ENCODE peak calls at places on chromosomes 7 and 10, in four cellular contexts. C is uterus, Z is HepG2, V is GM12878. N is an unnamed sample. For H3K4me1, the result is how much of the 10 kb centered on the place peaks cover.

GRCh38 chr10:23723796-23724195 is 284.9 kb downstream of the OTUD1 start:
- DNase-seq in C (no peak), Z (no peak), V (no peak), N (no peak)

GRCh38 chr10:86377797-86378146 is 11.2 kb upstream of the GRID1 start:
- DNase-seq in C (no peak), Z (no peak), V (no peak), N (no peak)

GRCh38 chr7:147595076-147595475 is 995.5 kb upstream of the C7orf33 start:
- DNase-seq in C (no peak), Z (no peak), V (no peak), N (no peak)

GRCh38 chr10:3473271-3473670 is 300.7 kb upstream of the PITRM1 start:
- DNase-seq in C (no peak), Z (no peak), V (no peak), N (no peak)

GRCh38 chr7:158783595-158783994 is 45.7 kb downstream of the ESYT2 start:
- DNase-seq in C (no peak), Z (no peak), V (no peak), N (no peak)

GRCh38 chr10:60387531-60387930 is 2.1 kb downstream of the ANK3 start:
- DNase-seq in C (no peak), Z (no peak), V (no peak), N (no peak)

GRCh38 chr10:70657036-70657435 is 15.3 kb upstream of the ADAMTS14 start:
- DNase-seq in C (no peak), Z (no peak), V (no peak), N (no peak)

GRCh38 chr10:71438761-71439160 is 42.0 kb downstream of the CDH23 start:
- DNase-seq in C (no peak), Z (no peak), V (no peak), N (no peak)

GRCh38 chr7:148276291-148277041 is 314.1 kb upstream of the C7orf33 start:
- DNase-seq in C (no peak), Z (no peak), V (no peak), N (no peak)

GRCh38 chr7:96833701-96834453 is 124.2 kb upstream of the SEM1 start:
- DNase-seq in C (no peak), Z (peak), V (no peak), N (no peak)

GRCh38 chr10:5563237-5563961 is 38.6 kb downstream of the CALML3 start:
- DNase-seq in C (no peak), Z (no peak), V (no peak), N (no peak)

GRCh38 chr10:126001579-126001978 is 105.2 kb downstream of the FANK1 start:
- DNase-seq in C (no peak), Z (no peak), V (no peak), N (no peak)

GRCh38 chr10:57694956-57695605 is 572.6 kb downstream of the IPMK start:
- DNase-seq in C (no peak), Z (no peak), V (no peak), N (no peak)

GRCh38 chr10:88896336-88897018 is 16.4 kb downstream of the STAMBPL1 start:
- DNase-seq in C (no peak), Z (peak), V (no peak), N (no peak)

GRCh38 chr10:52312999-52313349 is 1.1 kb upstream of the DKK1 start:
- DNase-seq in C (no peak), Z (no peak), V (no peak), N (no peak)

GRCh38 chr10:30996481-30996980 is 35.1 kb downstream of the ZNF438 start:
- DNase-seq in C (no peak), Z (no peak), V (no peak), N (no peak)

GRCh38 chr10:4527281-4527960 is 298.6 kb upstream of the AKR1E2 start:
- DNase-seq in C (no peak), Z (no peak), V (no peak), N (no peak)

GRCh38 chr7:23956769-23957556 is 246.9 kb downstream of the STK31 start:
- DNase-seq in C (no peak), Z (peak), V (no peak), N (no peak)

GRCh38 chr10:72740526-72740925 is 48.6 kb downstream of the MCU start:
- DNase-seq in C (no peak), Z (peak), V (no peak), N (no peak)

GRCh38 chr10:86139066-86139657 is 227.4 kb downstream of the GRID1 start:
- DNase-seq in C (no peak), Z (peak), V (no peak), N (no peak)

DNA sequence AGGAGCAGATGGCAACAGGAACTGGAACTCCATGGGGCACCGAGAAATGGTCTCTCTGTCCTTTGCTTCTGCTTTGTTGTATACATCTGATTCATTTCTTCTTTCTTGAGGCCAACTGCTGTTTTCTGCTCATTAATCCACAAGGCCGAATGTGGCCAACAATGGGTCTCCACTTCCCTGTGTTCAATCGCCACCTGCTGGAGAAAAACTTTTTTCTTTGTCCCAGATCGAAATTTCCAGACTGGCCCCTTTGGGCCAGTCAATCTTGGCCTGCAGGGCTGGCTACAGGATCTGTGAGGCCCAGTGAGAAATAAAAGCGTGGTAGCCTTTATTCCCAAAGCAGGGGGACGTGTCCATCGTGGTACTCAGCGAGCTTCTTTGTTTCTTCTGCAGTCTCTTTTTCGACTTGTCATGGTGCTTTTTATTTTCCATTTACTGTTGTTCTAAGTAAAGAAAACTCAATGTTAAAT is 58.8 kb downstream of the PARP12 start:
- DNase-seq in C (no peak), Z (peak), V (peak), N (no peak)
- TF ChIP-seq CTCF in C (peak), Z (peak), V (peak), N (peak)

GRCh38 chr10:110821508-110821907 is 50.2 kb upstream of the PDCD4 start:
- DNase-seq in C (peak), Z (no peak), V (no peak), N (peak)
- H3K27ac ChIP-seq in C (peak), Z (no peak), V (no peak), N (peak)

GRCh38 chr10:16964571-16965241 is 147.5 kb upstream of the RSU1 start:
- DNase-seq in C (no peak), Z (no peak), V (no peak), N (no peak)
- H3K4me1 ChIP-seq in C (under half), Z (under half), V (under half), N (under half)

DNA sequence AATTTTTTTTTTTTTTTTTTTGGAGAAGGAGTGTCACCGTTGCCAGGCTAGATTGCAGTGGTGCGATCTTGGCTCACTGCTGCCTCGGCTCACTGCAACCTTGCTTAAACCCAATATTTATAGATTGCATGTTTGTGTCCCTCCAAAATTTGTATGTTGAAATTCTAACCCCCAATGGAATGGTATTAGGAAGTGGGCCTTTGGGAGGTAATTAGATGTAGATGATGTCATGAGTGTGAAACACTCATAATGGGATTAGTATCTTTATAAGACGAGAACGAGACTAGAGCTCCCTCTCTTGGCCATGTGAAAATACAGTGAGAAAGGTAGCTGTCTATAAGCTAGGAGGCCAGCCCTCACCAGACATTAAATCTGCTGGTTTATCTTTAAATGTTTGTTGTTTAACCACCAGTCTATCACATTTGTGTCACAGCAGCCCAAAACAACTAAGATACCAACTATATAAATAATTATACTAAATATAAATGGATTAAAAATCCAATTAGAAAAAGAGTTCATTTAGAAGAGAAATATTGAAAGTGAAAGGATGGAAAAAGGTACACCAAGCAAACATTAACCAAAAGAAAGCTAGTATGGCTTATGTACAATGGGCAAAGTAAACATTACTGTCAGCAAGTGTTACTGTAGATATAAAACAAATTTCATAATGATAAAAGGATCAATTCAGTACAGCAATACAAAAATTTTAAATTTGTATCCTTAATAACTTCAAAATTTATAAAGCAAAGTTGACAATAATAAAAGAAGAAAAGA is 9.3 kb downstream of the TCAF1 start:
- DNase-seq in C (no peak), Z (peak), V (peak), N (no peak)
- TF ChIP-seq CTCF in C (no peak), Z (peak), V (peak), N (no peak)

GRCh38 chr10:104913390-104913789 is 272.3 kb downstream of the SORCS3 start:
- DNase-seq in C (no peak), Z (no peak), V (no peak), N (no peak)

GRCh38 chr10:104906112-104906511 is 265.0 kb downstream of the SORCS3 start:
- DNase-seq in C (no peak), Z (no peak), V (no peak), N (no peak)

GRCh38 chr10:104908581-104908980 is 267.5 kb downstream of the SORCS3 start:
- DNase-seq in C (no peak), Z (no peak), V (no peak), N (no peak)

GRCh38 chr10:104907509-104907908 is 266.4 kb downstream of the SORCS3 start:
- DNase-seq in C (no peak), Z (no peak), V (no peak), N (no peak)

GRCh38 chr10:104910712-104911111 is 269.6 kb downstream of the SORCS3 start:
- DNase-seq in C (no peak), Z (no peak), V (no peak), N (no peak)
- H3K27ac ChIP-seq in C (no peak), Z (no peak), V (no peak), N (no peak)

DNA sequence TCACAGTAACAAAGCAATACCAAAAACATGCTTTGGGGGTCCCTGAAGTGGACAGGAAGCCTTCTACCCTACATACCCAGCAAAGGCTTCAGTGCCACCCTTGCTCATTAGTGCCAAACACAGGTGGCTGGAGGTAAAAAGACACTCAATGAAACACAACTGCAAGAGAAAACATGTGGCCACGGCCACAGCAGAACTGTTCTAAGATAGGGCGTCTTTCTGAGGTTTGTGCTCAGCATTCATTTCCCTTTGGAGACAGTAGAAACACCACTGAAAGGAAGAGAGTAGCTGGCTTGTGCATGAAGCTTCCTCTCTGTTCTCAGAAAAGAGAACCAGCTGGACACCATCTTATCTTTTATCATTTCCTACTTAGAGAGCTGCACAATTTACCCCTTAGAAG is 143.0 kb downstream of the PLXNA4 start:
- DNase-seq in C (no peak), Z (no peak), V (no peak), N (no peak)
- H3K4me1 ChIP-seq in C (under half), Z (under half), V (under half), N (under half)

GRCh38 chr7:127589901-127590300 is 1.7 kb downstream of the ARF5 start:
- DNase-seq in C (no peak), Z (no peak), V (no peak), N (no peak)

GRCh38 chr7:127588019-127588696 is at the start of gene ARF5:
- DNase-seq in C (peak), Z (peak), V (no peak), N (peak)

GRCh38 chr7:127591189-127591588 is 2.3 kb upstream of the FSCN3 start:
- DNase-seq in C (no peak), Z (no peak), V (no peak), N (no peak)

GRCh38 chr7:127587663-127588018 is 570 bp upstream of the ARF5 start:
- DNase-seq in C (peak), Z (no peak), V (no peak), N (no peak)

GRCh38 chr7:127588697-127589482 is 679 bp downstream of the ARF5 start:
- DNase-seq in C (peak), Z (peak), V (no peak), N (peak)
- TF ChIP-seq CTCF in C (no peak), Z (peak), V (peak), N (peak)

DNA sequence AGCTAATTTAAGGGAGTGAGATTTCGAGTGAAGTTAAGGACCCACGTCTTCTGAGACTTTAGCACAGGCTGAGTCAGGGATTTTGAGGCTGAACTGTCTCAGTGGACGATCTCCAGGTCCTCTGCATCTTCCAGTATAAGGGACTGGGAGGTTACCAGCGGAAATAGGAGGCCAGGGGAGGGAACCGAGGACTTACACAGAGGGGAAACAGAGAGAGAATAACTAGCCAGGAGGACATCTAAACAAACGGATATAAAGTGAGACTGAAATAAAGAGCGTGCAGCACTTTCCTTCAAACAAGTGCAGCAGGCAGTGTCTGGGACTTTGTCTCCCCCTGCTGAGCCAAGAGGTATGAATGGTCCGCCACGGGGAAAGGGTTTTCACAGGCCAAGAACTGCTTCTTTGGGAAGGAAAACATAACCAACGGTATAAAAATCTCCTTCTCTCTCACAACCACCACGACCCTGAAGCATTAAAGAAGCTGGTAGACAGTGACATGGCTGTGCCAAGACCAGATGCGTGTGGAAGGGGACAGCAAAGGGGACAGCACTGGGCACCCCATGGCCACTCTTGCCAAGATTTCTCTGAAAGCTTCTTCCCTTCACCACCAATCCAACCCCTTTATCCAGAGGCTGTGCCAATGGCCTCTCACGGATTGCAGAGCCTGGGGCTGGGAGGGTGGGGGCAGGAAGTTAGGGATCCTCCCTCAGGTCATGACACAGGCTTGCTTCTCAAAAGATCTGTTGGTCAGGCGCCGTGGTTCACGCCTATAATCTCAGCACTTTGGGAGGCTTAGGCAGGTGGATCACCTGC is 72.0 kb downstream of the SLC37A3 start:
- DNase-seq in C (peak), Z (peak), V (no peak), N (peak)
- H3K27ac ChIP-seq in C (peak), Z (no peak), V (no peak), N (peak)

GRCh38 chr7:30472081-30472770 is 6.4 kb downstream of the NOD1 start:
- DNase-seq in C (no peak), Z (no peak), V (no peak), N (no peak)

GRCh38 chr7:30472771-30473392 is 5.7 kb downstream of the NOD1 start:
- DNase-seq in C (no peak), Z (no peak), V (no peak), N (no peak)

GRCh38 chr7:30470163-30470770 is 8.3 kb downstream of the NOD1 start:
- DNase-seq in C (no peak), Z (no peak), V (no peak), N (peak)

GRCh38 chr7:30470783-30471182 is 7.8 kb downstream of the NOD1 start:
- DNase-seq in C (peak), Z (no peak), V (no peak), N (no peak)

DNA sequence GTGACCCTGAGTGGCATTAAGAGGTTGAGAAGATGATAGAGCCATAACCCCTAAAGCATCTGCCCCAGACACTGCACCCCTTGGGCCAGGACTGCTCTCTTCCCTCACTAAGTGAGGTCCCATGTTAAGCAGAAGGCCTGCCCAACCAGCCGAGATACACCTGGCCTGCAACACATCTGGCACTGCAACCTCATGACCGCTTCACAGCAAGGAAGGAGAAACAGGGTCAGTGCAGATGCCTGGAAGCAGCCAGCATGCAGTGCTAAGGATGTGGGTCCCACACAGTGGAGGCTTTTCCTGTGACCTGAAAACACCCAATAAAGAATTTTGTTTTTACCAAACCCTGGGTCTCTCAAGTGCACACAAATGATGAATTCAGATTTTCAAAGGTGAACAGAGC is 7.4 kb downstream of the NOD1 start:
- DNase-seq in C (peak), Z (no peak), V (no peak), N (no peak)
- H3K4me1 ChIP-seq in C (under half), Z (under half), V (under half), N (half or more)